ENCODE peak calls at places on chromosome 1, in four cellular contexts. M is tibial artery; U is naive thymus-derived CD4-positive, alpha-beta T cell; E is MM.1S. K is an unnamed sample.

GRCh38 chr1:6025269-6026094 is 20.2 kb upstream of the KCNAB2 start:
- DNase-seq in M (no peak), E (peak; percentile 47), U (no peak), K (peak; percentile 57)

GRCh38 chr1:2528966-2529750 is 905 bp downstream of the HES5 start:
- DNase-seq in U (no peak), E (no peak), M (no peak), K (no peak)

GRCh38 chr1:100894622-100895539 is at the start of gene EXTL2:
- DNase-seq in M (peak; percentile 82), E (peak; percentile 37), U (peak; percentile 55), K (peak; percentile 92)

GRCh38 chr1:172383541-172383940 is 36.9 kb upstream of the C1orf105 start:
- DNase-seq in E (no peak), U (no peak), M (no peak), K (no peak)

GRCh38 chr1:19918057-19918456 is 5.4 kb downstream of the PLA2G2E start:
- DNase-seq in U (peak; percentile 80), M (peak; percentile 80), E (peak; percentile 66), K (peak; percentile 78)

GRCh38 chr1:154843913-154844681 is 26.0 kb downstream of the KCNN3 start:
- DNase-seq in U (no peak), E (no peak), M (no peak), K (no peak)

GRCh38 chr1:100213141-100213540 is 35.1 kb upstream of the LRRC39 start:
- DNase-seq in E (no peak), M (no peak), U (no peak), K (no peak)

GRCh38 chr1:3545363-3546047 is 65.8 kb downstream of the MEGF6 start:
- DNase-seq in E (no peak), M (no peak), U (no peak), K (no peak)

GRCh38 chr1:92441316-92442311 is 45.1 kb downstream of the GFI1 start:
- DNase-seq in E (no peak), U (no peak), M (no peak), K (peak; percentile 83)

GRCh38 chr1:248404024-248404423 is 1.2 kb downstream of the OR2T1 start:
- DNase-seq in M (no peak), E (no peak), U (peak; percentile 32), K (no peak)

GRCh38 chr1:116386042-116386441 is 13.0 kb downstream of the ATP1A1 start:
- DNase-seq in U (no peak), E (no peak), M (no peak), K (no peak)

GRCh38 chr1:46692806-46693770 is 21.4 kb downstream of the TEX38 start:
- DNase-seq in U (no peak), M (no peak), E (no peak), K (no peak)

GRCh38 chr1:15089244-15089992 is 64.1 kb upstream of the TMEM51 start:
- DNase-seq in E (no peak), U (no peak), M (no peak), K (no peak)

GRCh38 chr1:23558872-23559135 is 497 bp downstream of the ID3 start:
- DNase-seq in U (no peak), E (no peak), M (no peak), K (no peak)
- H3K4me1 ChIP-seq in U (peaks cover 21% of the 10 kb centered on the region), E (peaks cover 36% of the 10 kb centered on the region), M (no peaks in the 10 kb centered on the region), K (no peaks in the 10 kb centered on the region)

GRCh38 chr1:196773713-196774112 is 927 bp upstream of the CFHR3 start:
- DNase-seq in E (no peak), M (no peak), U (no peak), K (no peak)

GRCh38 chr1:196777603-196778002 is 3.0 kb downstream of the CFHR3 start:
- DNase-seq in U (no peak), E (no peak), M (no peak), K (no peak)

GRCh38 chr1:196774603-196775002 is at the start of gene CFHR3:
- DNase-seq in U (no peak), E (no peak), M (no peak), K (no peak)

GRCh38 chr1:196774195-196774594 is 445 bp upstream of the CFHR3 start:
- DNase-seq in M (no peak), U (no peak), E (no peak), K (no peak)

GRCh38 chr1:196779093-196779492 is 4.5 kb downstream of the CFHR3 start:
- DNase-seq in E (no peak), M (no peak), U (no peak), K (no peak)
- H3K4me1 ChIP-seq in E (no peaks in the 10 kb centered on the region), M (no peaks in the 10 kb centered on the region), U (no peaks in the 10 kb centered on the region), K (no peaks in the 10 kb centered on the region)

GRCh38 chr1:192545781-192546521 is 29.6 kb upstream of the RGS1 start:
- DNase-seq in U (no peak), M (no peak), E (no peak), K (no peak)
- H3K4me1 ChIP-seq in U (peaks cover 42% of the 10 kb centered on the region), M (no peaks in the 10 kb centered on the region), E (peaks cover 54% of the 10 kb centered on the region), K (no peaks in the 10 kb centered on the region)

DNA sequence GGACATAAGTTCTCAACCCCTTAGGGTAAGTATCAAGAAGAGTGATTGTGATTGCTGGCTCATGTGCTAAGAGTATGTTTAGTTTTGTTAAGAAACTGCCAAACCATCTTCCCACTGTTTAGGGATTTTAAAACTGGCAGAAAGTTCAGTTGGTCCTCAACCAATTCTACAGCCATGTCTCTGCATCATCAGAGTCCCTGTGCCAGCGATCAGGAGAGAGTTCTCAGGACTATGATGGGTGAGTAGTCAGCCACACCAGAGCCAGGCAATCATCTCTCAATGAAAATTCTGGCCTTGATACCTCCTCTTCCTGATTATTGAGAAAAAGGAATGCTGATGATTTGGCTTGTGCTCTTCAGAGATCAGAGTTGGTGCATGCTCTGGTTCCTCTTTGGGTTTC is 193.8 kb downstream of the ZC3H11B start:
- DNase-seq in M (no peak), U (no peak), E (no peak), K (no peak)
- H3K4me1 ChIP-seq in M (no peaks in the 10 kb centered on the region), U (no peaks in the 10 kb centered on the region), E (no peaks in the 10 kb centered on the region), K (no peaks in the 10 kb centered on the region)

GRCh38 chr1:66353207-66353606 is 180.7 kb upstream of the SGIP1 start:
- DNase-seq in E (no peak), U (no peak), M (no peak), K (no peak)
- H3K4me1 ChIP-seq in E (peaks cover 33% of the 10 kb centered on the region), U (peaks cover 74% of the 10 kb centered on the region), M (no peaks in the 10 kb centered on the region), K (no peaks in the 10 kb centered on the region)

DNA sequence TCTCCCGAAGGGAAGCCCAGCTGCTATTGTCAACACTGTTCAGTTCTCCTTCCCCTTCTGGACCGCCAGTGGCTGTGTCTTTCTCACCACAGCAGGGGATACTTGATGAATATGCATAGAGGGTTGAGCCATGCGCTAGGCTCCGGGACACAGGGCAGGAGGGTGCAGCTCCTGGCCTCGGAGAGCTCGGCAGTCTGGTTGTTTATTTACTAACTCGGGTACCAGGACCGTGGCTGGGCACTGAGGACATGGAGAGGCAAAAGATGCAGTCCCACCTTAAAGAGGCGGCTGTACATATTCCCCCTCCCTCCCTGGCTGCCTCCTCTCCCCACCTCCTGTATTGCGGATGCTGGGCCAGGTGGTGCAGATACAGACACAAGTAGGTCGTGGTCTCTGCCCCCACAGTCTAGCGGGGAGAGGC is 26.1 kb downstream of the ARHGEF10L start:
- DNase-seq in E (no peak), U (no peak), M (no peak), K (peak; percentile 48)
- H3K4me1 ChIP-seq in E (no peaks in the 10 kb centered on the region), U (no peaks in the 10 kb centered on the region), M (peaks cover 4% of the 10 kb centered on the region), K (no peaks in the 10 kb centered on the region)

GRCh38 chr1:112872551-112872962 is 83.4 kb downstream of the SLC16A1 start:
- DNase-seq in M (no peak), U (no peak), E (no peak), K (no peak)

GRCh38 chr1:112878321-112878720 is 77.7 kb downstream of the SLC16A1 start:
- DNase-seq in M (no peak), U (no peak), E (no peak), K (no peak)

GRCh38 chr1:112877741-112878140 is 78.3 kb downstream of the SLC16A1 start:
- DNase-seq in U (no peak), M (no peak), E (no peak), K (no peak)

GRCh38 chr1:112879834-112880233 is 76.2 kb downstream of the SLC16A1 start:
- DNase-seq in M (no peak), U (no peak), E (no peak), K (no peak)

DNA sequence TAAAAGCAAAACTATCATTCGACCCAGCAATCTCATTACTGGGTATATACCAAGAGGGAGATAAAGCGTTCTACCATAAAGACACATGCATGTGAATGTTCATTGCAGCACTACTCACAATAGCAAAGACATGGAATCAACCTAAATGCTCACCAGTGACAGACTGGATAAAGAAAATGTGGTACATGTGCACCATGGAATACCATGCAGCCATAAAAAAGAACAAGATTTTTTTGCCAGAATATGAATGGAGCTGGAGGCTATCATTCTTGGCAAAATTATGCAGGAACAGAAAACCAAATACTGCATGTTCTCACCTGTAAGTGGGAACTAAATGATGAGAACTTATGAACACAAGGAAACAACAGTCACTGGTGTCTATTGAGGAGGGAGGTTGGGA is 79.7 kb downstream of the SLC16A1 start:
- DNase-seq in E (no peak), M (no peak), U (no peak), K (no peak)
- H3K4me1 ChIP-seq in E (no peaks in the 10 kb centered on the region), M (no peaks in the 10 kb centered on the region), U (no peaks in the 10 kb centered on the region), K (no peaks in the 10 kb centered on the region)

GRCh38 chr1:226717256-226717909 is 21.7 kb downstream of the ITPKB start:
- DNase-seq in U (peak; percentile 14), E (no peak), M (no peak), K (peak; percentile 56)
- H3K4me1 ChIP-seq in U (peaks cover 59% of the 10 kb centered on the region), E (peaks cover 19% of the 10 kb centered on the region), M (no peaks in the 10 kb centered on the region), K (peaks cover 26% of the 10 kb centered on the region)

K was measured in Peyer's patch.